ENCODE peak calls at places on chromosomes 13 and 19, in nine cellular contexts. One of them, this sample, is unnamed.

GRCh38 chr13:35675651-35676050 is 199.2 kb upstream of the MAB21L1 start:
- DNase-seq in body of pancreas: no peak
- DNase-seq in GM23338: no peak
- DNase-seq in caudate nucleus: no peak
- DNase-seq in substantia nigra: no peak
- DNase-seq in pancreas: no peak
- DNase-seq in osteoblast: no peak
- DNase-seq in OCI-LY7: no peak
- DNase-seq in AG04450: no peak
- DNase-seq in this sample: no peak

GRCh38 chr13:29947839-29948238 is 97.4 kb upstream of the UBL3 start:
- DNase-seq in body of pancreas: no peak
- DNase-seq in GM23338: no peak
- DNase-seq in caudate nucleus: no peak
- DNase-seq in substantia nigra: no peak
- DNase-seq in pancreas: no peak
- DNase-seq in osteoblast: no peak
- DNase-seq in OCI-LY7: no peak
- DNase-seq in AG04450: no peak
- DNase-seq in this sample: no peak

GRCh38 chr19:57887195-57887941 is 1.5 kb downstream of the ZNF814 start:
- DNase-seq in body of pancreas: no peak
- DNase-seq in GM23338: peak; percentile 96
- DNase-seq in caudate nucleus: no peak
- DNase-seq in substantia nigra: no peak
- DNase-seq in pancreas: no peak
- DNase-seq in osteoblast: no peak
- DNase-seq in OCI-LY7: no peak
- DNase-seq in AG04450: no peak
- DNase-seq in this sample: no peak

GRCh38 chr13:70723732-70724131 is 615.5 kb upstream of the KLHL1 start:
- DNase-seq in body of pancreas: no peak
- DNase-seq in GM23338: no peak
- DNase-seq in caudate nucleus: no peak
- DNase-seq in substantia nigra: no peak
- DNase-seq in pancreas: no peak
- DNase-seq in osteoblast: no peak
- DNase-seq in OCI-LY7: no peak
- DNase-seq in AG04450: no peak
- DNase-seq in this sample: no peak

GRCh38 chr13:47258384-47258783 is 361.5 kb upstream of the HTR2A start:
- DNase-seq in body of pancreas: no peak
- DNase-seq in GM23338: no peak
- DNase-seq in caudate nucleus: no peak
- DNase-seq in substantia nigra: no peak
- DNase-seq in pancreas: no peak
- DNase-seq in osteoblast: no peak
- DNase-seq in OCI-LY7: no peak
- DNase-seq in AG04450: no peak
- DNase-seq in this sample: no peak

GRCh38 chr19:21101511-21102242 is 19.7 kb downstream of the ZNF714 start:
- DNase-seq in body of pancreas: no peak
- DNase-seq in GM23338: no peak
- DNase-seq in caudate nucleus: no peak
- DNase-seq in substantia nigra: no peak
- DNase-seq in pancreas: no peak
- DNase-seq in osteoblast: peak; percentile 47
- DNase-seq in OCI-LY7: no peak
- DNase-seq in AG04450: no peak
- DNase-seq in this sample: no peak

GRCh38 chr13:43776680-43777079 is 10.1 kb downstream of the ENOX1 start:
- DNase-seq in body of pancreas: no peak
- DNase-seq in GM23338: peak; percentile 31
- DNase-seq in caudate nucleus: no peak
- DNase-seq in substantia nigra: no peak
- DNase-seq in pancreas: no peak
- DNase-seq in osteoblast: peak; percentile 61
- DNase-seq in OCI-LY7: no peak
- DNase-seq in AG04450: no peak
- DNase-seq in this sample: no peak

GRCh38 chr13:67230774-67231480 is 791 bp upstream of the PCDH9 start:
- DNase-seq in body of pancreas: peak; percentile 70
- DNase-seq in GM23338: peak; percentile 72
- DNase-seq in caudate nucleus: peak; percentile 12
- DNase-seq in substantia nigra: peak; percentile 65
- DNase-seq in pancreas: peak; percentile 58
- DNase-seq in osteoblast: peak; percentile 88
- DNase-seq in OCI-LY7: peak; percentile 42
- DNase-seq in AG04450: peak; percentile 23
- DNase-seq in this sample: peak; percentile 67

GRCh38 chr19:22608441-22608840 is 25.7 kb upstream of the ZNF492 start:
- DNase-seq in body of pancreas: no peak
- DNase-seq in GM23338: no peak
- DNase-seq in caudate nucleus: no peak
- DNase-seq in substantia nigra: no peak
- DNase-seq in pancreas: no peak
- DNase-seq in osteoblast: peak; percentile 22
- DNase-seq in OCI-LY7: no peak
- DNase-seq in AG04450: no peak
- DNase-seq in this sample: no peak

GRCh38 chr13:109095126-109095525 is 465.7 kb downstream of the MYO16 start:
- DNase-seq in body of pancreas: no peak
- DNase-seq in GM23338: no peak
- DNase-seq in caudate nucleus: no peak
- DNase-seq in substantia nigra: no peak
- DNase-seq in pancreas: no peak
- DNase-seq in osteoblast: no peak
- DNase-seq in OCI-LY7: no peak
- DNase-seq in AG04450: no peak
- DNase-seq in this sample: no peak

GRCh38 chr13:42650470-42650869 is 76.5 kb downstream of the TNFSF11 start:
- DNase-seq in body of pancreas: no peak
- DNase-seq in GM23338: no peak
- DNase-seq in caudate nucleus: no peak
- DNase-seq in substantia nigra: no peak
- DNase-seq in pancreas: no peak
- DNase-seq in osteoblast: no peak
- DNase-seq in OCI-LY7: no peak
- DNase-seq in AG04450: no peak
- DNase-seq in this sample: no peak

GRCh38 chr13:114161644-114162532 is 17.2 kb upstream of the CFAP97D2 start:
- DNase-seq in body of pancreas: peak; percentile 34
- DNase-seq in GM23338: no peak
- DNase-seq in caudate nucleus: no peak
- DNase-seq in substantia nigra: no peak
- DNase-seq in pancreas: no peak
- DNase-seq in osteoblast: peak; percentile 93
- DNase-seq in OCI-LY7: no peak
- DNase-seq in AG04450: no peak
- DNase-seq in this sample: no peak

GRCh38 chr13:106340249-106340648 is 195.2 kb downstream of the EFNB2 start:
- DNase-seq in body of pancreas: no peak
- DNase-seq in GM23338: no peak
- DNase-seq in caudate nucleus: no peak
- DNase-seq in substantia nigra: no peak
- DNase-seq in pancreas: no peak
- DNase-seq in osteoblast: no peak
- DNase-seq in OCI-LY7: no peak
- DNase-seq in AG04450: no peak
- DNase-seq in this sample: no peak

GRCh38 chr19:33052352-33052972 is 12.2 kb downstream of the RHPN2 start:
- DNase-seq in body of pancreas: peak; percentile 27
- DNase-seq in GM23338: no peak
- DNase-seq in caudate nucleus: no peak
- DNase-seq in substantia nigra: no peak
- DNase-seq in pancreas: no peak
- DNase-seq in osteoblast: peak; percentile 53
- DNase-seq in OCI-LY7: no peak
- DNase-seq in AG04450: no peak
- DNase-seq in this sample: no peak

GRCh38 chr13:74026753-74027152 is 107.5 kb downstream of the KLF12 start:
- DNase-seq in body of pancreas: peak; percentile 12
- DNase-seq in GM23338: peak; percentile 85
- DNase-seq in caudate nucleus: no peak
- DNase-seq in substantia nigra: no peak
- DNase-seq in pancreas: no peak
- DNase-seq in osteoblast: no peak
- DNase-seq in OCI-LY7: peak; percentile 82
- DNase-seq in AG04450: no peak
- DNase-seq in this sample: no peak

DNA sequence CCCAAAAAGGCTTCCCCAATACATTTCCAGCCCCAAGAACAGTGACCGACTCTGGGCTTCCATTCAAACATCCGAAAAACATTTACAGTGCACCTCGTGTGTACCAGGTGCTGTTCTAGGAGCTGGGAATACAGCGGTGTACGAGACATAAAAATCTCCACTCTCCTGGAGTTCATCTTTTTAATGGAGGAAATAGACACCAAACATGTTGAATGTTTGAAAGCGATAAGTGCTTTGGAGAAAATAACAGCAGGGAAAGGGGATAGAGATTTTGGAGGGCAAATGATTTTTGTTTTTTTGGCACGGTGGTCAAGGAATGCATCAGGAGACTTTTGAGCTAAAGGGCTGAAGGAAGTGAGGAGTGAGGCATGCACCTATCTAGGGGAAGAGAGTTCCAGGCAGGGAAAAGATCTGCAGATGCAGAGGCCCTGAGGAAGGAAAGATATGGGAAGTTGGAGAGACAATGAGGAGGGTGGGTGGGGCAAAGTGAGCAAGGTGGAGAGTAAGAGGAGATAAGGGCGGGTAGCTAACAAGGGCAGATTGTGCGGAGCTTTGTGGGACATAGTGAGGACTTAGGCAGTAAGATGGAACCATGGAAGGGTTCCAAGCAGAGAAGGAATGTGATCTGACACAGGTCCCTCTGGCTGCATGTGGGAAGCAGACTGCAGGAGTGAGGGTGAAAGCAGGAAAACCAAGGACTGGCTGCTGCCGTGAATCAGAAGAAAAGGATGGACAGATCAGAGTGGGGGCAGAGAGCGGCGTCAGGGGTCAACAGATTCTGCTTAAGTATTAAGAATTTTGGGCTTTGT is 703 bp upstream of the FBL start:
- DNase-seq in body of pancreas: no peak
- DNase-seq in GM23338: peak; percentile 48
- DNase-seq in caudate nucleus: no peak
- DNase-seq in substantia nigra: no peak
- DNase-seq in pancreas: no peak
- DNase-seq in osteoblast: peak; percentile 58
- DNase-seq in OCI-LY7: no peak
- DNase-seq in AG04450: no peak
- DNase-seq in this sample: no peak
- H3K27ac ChIP-seq in body of pancreas: peak overlapping the region; percentile 79
- H3K27ac ChIP-seq in GM23338: peak overlapping the region; percentile 97
- H3K27ac ChIP-seq in caudate nucleus: peak overlapping the region; percentile 88
- H3K27ac ChIP-seq in substantia nigra: peak overlapping the region; percentile 91
- H3K27ac ChIP-seq in pancreas: peak overlapping the region; percentile 57
- H3K27ac ChIP-seq in osteoblast: peak overlapping the region; percentile 74
- H3K27ac ChIP-seq in OCI-LY7: peak overlapping the region; percentile 26
- H3K27ac ChIP-seq in AG04450: peak overlapping the region; percentile 77
- H3K27ac ChIP-seq in this sample: peak overlapping the region; percentile 51

DNA sequence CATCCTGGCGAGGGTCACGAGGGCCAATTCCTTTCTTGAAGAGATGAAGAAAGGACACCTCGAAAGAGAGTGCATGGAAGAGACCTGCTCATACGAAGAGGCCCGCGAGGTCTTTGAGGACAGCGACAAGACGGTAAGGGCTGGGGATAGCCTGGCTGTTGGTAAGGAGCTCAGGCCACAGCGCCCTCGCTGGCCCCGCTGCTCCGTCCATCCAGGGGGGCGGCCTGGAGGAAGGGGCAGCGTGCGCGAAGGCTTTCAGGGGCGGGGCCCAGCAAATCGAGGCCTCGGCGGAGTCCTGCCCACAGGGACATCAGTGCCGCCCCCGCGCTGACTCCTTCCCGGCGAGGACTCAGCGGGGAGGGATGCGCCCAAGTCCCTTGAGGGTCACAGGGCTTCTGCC is 6.9 kb downstream of the F10 start:
- DNase-seq in body of pancreas: peak; percentile 5
- DNase-seq in GM23338: peak; percentile 47
- DNase-seq in caudate nucleus: no peak
- DNase-seq in substantia nigra: no peak
- DNase-seq in pancreas: no peak
- DNase-seq in osteoblast: no peak
- DNase-seq in OCI-LY7: no peak
- DNase-seq in AG04450: no peak
- DNase-seq in this sample: peak; percentile 72
- H3K27ac ChIP-seq in body of pancreas: no peak overlapping the region
- H3K27ac ChIP-seq in GM23338: no peak overlapping the region
- H3K27ac ChIP-seq in caudate nucleus: no peak overlapping the region
- H3K27ac ChIP-seq in substantia nigra: no peak overlapping the region
- H3K27ac ChIP-seq in pancreas: no peak overlapping the region
- H3K27ac ChIP-seq in osteoblast: no peak overlapping the region
- H3K27ac ChIP-seq in OCI-LY7: no peak overlapping the region
- H3K27ac ChIP-seq in AG04450: no peak overlapping the region
- H3K27ac ChIP-seq in this sample: no peak overlapping the region

GRCh38 chr13:45369116-45369515 is 28.1 kb upstream of the TPT1 start:
- DNase-seq in body of pancreas: no peak
- DNase-seq in GM23338: no peak
- DNase-seq in caudate nucleus: no peak
- DNase-seq in substantia nigra: no peak
- DNase-seq in pancreas: no peak
- DNase-seq in osteoblast: no peak
- DNase-seq in OCI-LY7: no peak
- DNase-seq in AG04450: no peak
- DNase-seq in this sample: no peak
- H3K27ac ChIP-seq in body of pancreas: no peak overlapping the region
- H3K27ac ChIP-seq in GM23338: no peak overlapping the region
- H3K27ac ChIP-seq in caudate nucleus: no peak overlapping the region
- H3K27ac ChIP-seq in substantia nigra: no peak overlapping the region
- H3K27ac ChIP-seq in pancreas: no peak overlapping the region
- H3K27ac ChIP-seq in osteoblast: no peak overlapping the region
- H3K27ac ChIP-seq in OCI-LY7: no peak overlapping the region
- H3K27ac ChIP-seq in AG04450: no peak overlapping the region
- H3K27ac ChIP-seq in this sample: no peak overlapping the region

DNA sequence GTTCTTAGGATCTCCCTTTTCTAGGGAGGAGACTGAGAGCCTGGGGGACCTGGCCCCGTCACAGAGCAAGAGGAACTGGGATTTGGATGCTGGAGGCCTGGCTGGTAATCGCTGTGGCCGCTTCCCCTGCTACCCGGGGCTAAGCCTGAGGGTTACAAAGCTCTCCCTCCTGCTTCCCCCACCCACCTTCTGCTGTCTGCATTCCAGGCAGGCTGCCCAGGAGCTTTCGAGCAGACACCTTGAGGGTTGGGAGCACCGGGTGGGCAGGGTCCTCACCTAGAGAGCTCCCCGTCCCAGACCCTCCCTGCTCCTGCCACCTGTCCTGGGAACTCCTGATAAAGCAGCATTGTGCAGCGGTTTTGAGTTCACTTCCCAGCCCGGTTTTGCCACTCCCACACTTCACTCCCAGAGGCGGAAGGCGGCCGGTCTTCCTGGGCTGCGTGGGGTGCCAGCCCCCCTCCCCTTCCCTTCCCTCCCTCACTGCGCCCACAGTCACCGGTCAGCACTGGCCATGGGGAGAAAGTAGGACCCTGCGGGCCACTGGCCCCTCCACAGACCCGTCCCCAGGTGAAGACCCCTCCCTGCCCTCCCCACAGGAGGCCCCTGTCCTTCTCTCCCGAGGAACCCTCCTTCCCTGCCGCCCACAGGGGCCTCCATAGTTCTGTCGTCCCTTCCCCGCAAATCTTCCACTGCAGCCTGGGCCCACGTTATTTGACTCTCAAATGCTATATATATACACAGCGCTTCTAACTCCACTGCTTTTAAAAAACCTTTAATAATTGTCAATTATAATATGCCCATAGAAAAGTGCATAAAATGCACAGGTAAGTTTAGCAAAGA is 8.1 kb downstream of the PAK4 start:
- DNase-seq in body of pancreas: peak; percentile 70
- DNase-seq in GM23338: peak; percentile 48
- DNase-seq in caudate nucleus: no peak
- DNase-seq in substantia nigra: no peak
- DNase-seq in pancreas: peak; percentile 64
- DNase-seq in osteoblast: peak; percentile 75
- DNase-seq in OCI-LY7: no peak
- DNase-seq in AG04450: no peak
- DNase-seq in this sample: no peak
- H3K27ac ChIP-seq in body of pancreas: peak overlapping the region; percentile 87
- H3K27ac ChIP-seq in GM23338: peak overlapping the region; percentile 63
- H3K27ac ChIP-seq in caudate nucleus: peak overlapping the region; percentile 21
- H3K27ac ChIP-seq in substantia nigra: no peak overlapping the region
- H3K27ac ChIP-seq in pancreas: peak overlapping the region; percentile 78
- H3K27ac ChIP-seq in osteoblast: no peak overlapping the region
- H3K27ac ChIP-seq in OCI-LY7: no peak overlapping the region
- H3K27ac ChIP-seq in AG04450: no peak overlapping the region
- H3K27ac ChIP-seq in this sample: no peak overlapping the region